ENCODE peak calls at places on chromosomes 7 and 10, in five cellular contexts. B is heart left ventricle; N is IMR-90; U is CD8-positive, alpha-beta T cell; T is OCI-LY7. R is an unnamed sample. For H3K36me3 and H3K4me1, the result is how much of the 10 kb centered on the place peaks cover.

GRCh38 chr7:24572421-24573007 is 738 bp upstream of the PALS2 start:
- DNase-seq in T (peak), B (peak), N (peak), U (peak), R (peak)

GRCh38 chr7:47301657-47302295 is 280.1 kb downstream of the TNS3 start:
- DNase-seq in U (no peak), N (no peak), T (no peak), B (no peak), R (no peak)

GRCh38 chr7:48083114-48083830 is 5.8 kb upstream of the UPP1 start:
- DNase-seq in T (no peak), N (peak), U (no peak), B (no peak), R (no peak)

GRCh38 chr10:79242620-79243152 is 104.6 kb upstream of the PPIF start:
- DNase-seq in U (peak), B (peak), N (peak), T (peak), R (no peak)

GRCh38 chr7:98981701-98982100 is 103.4 kb downstream of the TRRAP start:
- DNase-seq in B (no peak), T (no peak), N (no peak), U (no peak), R (no peak)

GRCh38 chr7:158728911-158729645 is 24.5 kb upstream of the NCAPG2 start:
- DNase-seq in N (no peak), B (no peak), U (no peak), T (no peak), R (no peak)

GRCh38 chr7:156160811-156161210 is 348.5 kb upstream of the SHH start:
- DNase-seq in B (no peak), N (no peak), U (no peak), T (no peak), R (peak)

GRCh38 chr7:16066805-16067459 is 354.4 kb downstream of the CRPPA start:
- DNase-seq in N (no peak), T (no peak), B (no peak), U (no peak), R (no peak)

GRCh38 chr7:156059374-156059773 is 247.1 kb upstream of the SHH start:
- DNase-seq in N (no peak), U (no peak), B (no peak), T (no peak), R (no peak)

GRCh38 chr7:8434290-8435002 is 1.0 kb downstream of the NXPH1 start:
- DNase-seq in N (no peak), T (no peak), U (no peak), B (no peak), R (no peak)

GRCh38 chr10:118980870-118981269 is 48.6 kb upstream of the NANOS1 start:
- DNase-seq in U (no peak), T (no peak), N (no peak), B (no peak), R (no peak)

GRCh38 chr10:73886625-73887024 is 12.3 kb upstream of the CAMK2G start:
- DNase-seq in T (no peak), N (no peak), B (no peak), U (no peak), R (no peak)

GRCh38 chr10:123724747-123725146 is 58.6 kb downstream of the GPR26 start:
- DNase-seq in B (no peak), N (no peak), T (no peak), U (no peak), R (no peak)

GRCh38 chr10:21468086-21468485 is 57.4 kb downstream of the SKIDA1 start:
- DNase-seq in B (no peak), N (no peak), U (no peak), T (no peak), R (no peak)

GRCh38 chr7:155677688-155678087 is 33.2 kb downstream of the RBM33 start:
- DNase-seq in N (no peak), U (no peak), B (no peak), T (no peak), R (no peak)

GRCh38 chr7:26188291-26188999 is 12.1 kb downstream of the HNRNPA2B1 start:
- DNase-seq in N (no peak), T (no peak), B (no peak), U (no peak), R (no peak)

GRCh38 chr10:116270691-116271592 is 2.1 kb downstream of the GFRA1 start:
- DNase-seq in N (peak), B (no peak), U (no peak), T (no peak), R (no peak)

GRCh38 chr10:30562787-30563186 is 66.8 kb downstream of the LYZL2 start:
- DNase-seq in B (no peak), N (no peak), U (no peak), T (no peak), R (no peak)

GRCh38 chr7:27164381-27165088 is 802 bp downstream of the HOXA9 start:
- DNase-seq in N (no peak), B (peak), T (no peak), U (no peak), R (peak)

GRCh38 chr7:30907527-30908267 is 4.0 kb upstream of the AQP1 start:
- DNase-seq in U (no peak), B (no peak), T (no peak), N (no peak), R (no peak)

GRCh38 chr7:82755705-82756551 is 312.4 kb upstream of the CACNA2D1 start:
- DNase-seq in U (no peak), B (no peak), N (peak), T (no peak), R (no peak)

GRCh38 chr10:99906470-99906869 is 103.3 kb downstream of the DNMBP start:
- DNase-seq in U (no peak), B (no peak), N (peak), T (no peak), R (no peak)

GRCh38 chr7:98745722-98746318 is 124.0 kb downstream of the TMEM130 start:
- DNase-seq in T (peak), B (peak), N (peak), U (peak), R (peak)

GRCh38 chr10:76420725-76421124 is 989.3 kb downstream of the LRMDA start:
- DNase-seq in B (no peak), T (no peak), N (no peak), U (no peak), R (no peak)

GRCh38 chr10:104650072-104650471 is 9.0 kb downstream of the SORCS3 start:
- DNase-seq in T (no peak), U (no peak), N (no peak), B (no peak), R (no peak)
- TF ChIP-seq CTCF in T (peak), U (no peak), N (no peak), B (peak), R (no peak)

DNA sequence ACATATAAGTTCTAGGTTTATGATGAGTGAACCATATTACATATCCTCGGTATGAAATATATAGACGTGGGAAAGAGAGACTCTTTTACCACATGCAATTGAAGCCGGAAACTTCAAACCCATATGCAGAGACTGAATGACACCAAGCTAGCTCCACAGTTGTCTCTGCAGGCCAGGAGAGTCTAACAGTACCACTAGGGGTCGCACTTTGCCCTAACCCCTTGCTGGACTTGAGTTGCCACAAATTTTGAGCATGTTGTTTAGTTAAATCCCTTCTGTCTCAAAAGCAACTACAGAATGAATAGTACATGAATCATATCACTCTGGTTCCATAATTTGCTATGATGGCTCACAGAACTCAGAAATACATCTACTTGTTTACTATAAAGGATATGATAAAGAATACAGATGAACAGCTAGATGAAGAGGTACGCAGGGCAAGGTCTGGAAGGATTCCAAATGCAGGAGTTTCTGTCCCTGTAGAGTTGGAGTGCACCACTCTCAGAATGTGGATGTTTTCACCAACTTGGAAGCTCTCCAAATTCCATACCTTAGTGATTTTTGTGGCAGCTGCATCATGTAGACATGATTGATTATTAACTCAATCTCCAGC is 112.4 kb upstream of the YAE1 start:
- DNase-seq in T (peak), N (peak), B (no peak), U (peak), R (no peak)
- H3K36me3 ChIP-seq in T (under half), N (under half), B (under half), U (under half), R (under half)

GRCh38 chr10:120162471-120162870 is 269.9 kb downstream of the SEC23IP start:
- DNase-seq in B (no peak), N (no peak), U (no peak), T (no peak), R (no peak)

GRCh38 chr10:120161116-120161515 is 268.6 kb downstream of the SEC23IP start:
- DNase-seq in T (no peak), B (no peak), N (no peak), U (no peak), R (no peak)

GRCh38 chr10:120156614-120157274 is 264.2 kb downstream of the SEC23IP start:
- DNase-seq in N (no peak), B (no peak), T (no peak), U (no peak), R (no peak)
- H3K4me1 ChIP-seq in N (under half), B (under half), T (under half), U (under half), R (under half)

GRCh38 chr7:146090023-146090645 is 26.5 kb upstream of the CNTNAP2 start:
- DNase-seq in N (no peak), U (no peak), B (no peak), T (peak), R (peak)
- TF ChIP-seq CTCF in N (peak), U (peak), B (peak), T (peak), R (peak)

GRCh38 chr7:70785427-70785826 is 346.5 kb upstream of the GALNT17 start:
- DNase-seq in B (no peak), U (no peak), T (no peak), N (no peak), R (no peak)
- H3K36me3 ChIP-seq in B (half or more), U (under half), T (half or more), N (under half), R (under half)

R was measured in mucosa of descending colon.